ENCODE peak calls at places on chromosomes 16 and 17, in six cellular contexts. Y is PC-3, H is OCI-LY7, Z is SK-N-SH, V is GM23338, K is HCT116. C is an unnamed sample.

GRCh38 chr17:76556759-76557367 is 17.0 kb downstream of the PRCD start:
- DNase-seq in V (peak), Z (no peak), H (no peak), Y (peak), K (no peak), C (peak)

GRCh38 chr16:58462997-58463891 is 36.7 kb upstream of the NDRG4 start:
- DNase-seq in K (no peak), Z (peak), V (peak), H (no peak), Y (no peak), C (peak)

GRCh38 chr17:30992551-30992950 is 21.7 kb downstream of the RNF135 start:
- DNase-seq in H (no peak), Y (no peak), V (peak), Z (no peak), K (no peak), C (no peak)

GRCh38 chr16:12254566-12254965 is 278.0 kb downstream of the SNX29 start:
- DNase-seq in H (no peak), V (no peak), Y (no peak), Z (no peak), K (no peak), C (no peak)

GRCh38 chr16:30004811-30005242 is 6.0 kb downstream of the DOC2A start:
- DNase-seq in Z (peak), K (no peak), Y (no peak), V (no peak), H (no peak), C (no peak)

GRCh38 chr16:23469814-23470213 is 16.8 kb upstream of the COG7 start:
- DNase-seq in K (peak), V (no peak), Y (peak), Z (no peak), H (no peak), C (no peak)

GRCh38 chr17:11944587-11944986 is 52.7 kb downstream of the ZNF18 start:
- DNase-seq in K (peak), Y (peak), Z (no peak), V (no peak), H (no peak), C (no peak)

GRCh38 chr16:89491974-89492687 is 1.8 kb upstream of the ANKRD11 start:
- DNase-seq in Z (peak), V (no peak), K (no peak), H (no peak), Y (no peak), C (no peak)

GRCh38 chr16:4272114-4272954 is 489 bp downstream of the TFAP4 start:
- DNase-seq in V (peak), H (peak), Z (peak), K (no peak), Y (peak), C (peak)

GRCh38 chr16:88816736-88817535 is 5.2 kb upstream of the APRT start:
- DNase-seq in Z (no peak), H (no peak), Y (no peak), K (no peak), V (no peak), C (no peak)

GRCh38 chr16:67514382-67514828 is 14.2 kb upstream of the RIPOR1 start:
- DNase-seq in V (peak), Z (peak), Y (peak), K (peak), H (peak), C (peak)

GRCh38 chr16:72262711-72263110 is 90.8 kb upstream of the PMFBP1 start:
- DNase-seq in Z (no peak), K (no peak), V (no peak), Y (no peak), H (no peak), C (no peak)

GRCh38 chr16:87150359-87151280 is 166.6 kb downstream of the C16orf95 start:
- DNase-seq in V (no peak), Z (no peak), Y (no peak), H (no peak), K (no peak), C (no peak)

GRCh38 chr17:36036240-36036639 is 18.5 kb upstream of the CCL23 start:
- DNase-seq in H (no peak), K (no peak), Z (no peak), Y (no peak), V (no peak), C (no peak)

GRCh38 chr16:66552288-66553143 is at the start of gene CKLF:
- DNase-seq in Y (peak), V (peak), Z (peak), H (peak), K (peak), C (peak)

GRCh38 chr16:77037696-77038347 is 153.2 kb upstream of the MON1B start:
- DNase-seq in V (peak), K (no peak), H (no peak), Y (no peak), Z (no peak), C (no peak)

GRCh38 chr17:20228860-20229259 is 219.7 kb downstream of the SPECC1 start:
- DNase-seq in H (no peak), V (no peak), Y (no peak), Z (no peak), K (no peak), C (no peak)

GRCh38 chr17:74244543-74244942 is 29.5 kb upstream of the DNAI2 start:
- DNase-seq in Z (no peak), Y (no peak), K (no peak), H (no peak), V (no peak), C (no peak)

GRCh38 chr17:57987582-57988300 is at the start of gene VEZF1:
- DNase-seq in Y (peak), K (peak), V (peak), Z (peak), H (peak), C (peak)

GRCh38 chr16:58464047-58464915 is 35.7 kb upstream of the NDRG4 start:
- DNase-seq in K (no peak), Z (peak), H (no peak), Y (peak), V (peak), C (peak)

GRCh38 chr16:4372315-4372577 is 598 bp downstream of the VASN start:
- DNase-seq in K (no peak), Y (no peak), V (no peak), H (no peak), Z (no peak), C (no peak)

GRCh38 chr17:42803074-42803883 is 4.6 kb downstream of the CNTD1 start:
- DNase-seq in H (no peak), V (no peak), Z (no peak), K (no peak), Y (peak), C (no peak)

GRCh38 chr17:72362466-72363335 is 241.9 kb downstream of the SOX9 start:
- DNase-seq in V (no peak), K (no peak), Z (no peak), Y (peak), H (no peak), C (no peak)
- H3K27ac ChIP-seq in V (no peak), K (no peak), Z (peak), Y (peak), H (no peak), C (no peak)

GRCh38 chr17:61808442-61808841 is 54.9 kb downstream of the BRIP1 start:
- DNase-seq in V (no peak), H (no peak), K (no peak), Z (no peak), Y (no peak), C (no peak)

GRCh38 chr17:61806081-61806828 is 57.1 kb downstream of the BRIP1 start:
- DNase-seq in H (no peak), Z (no peak), Y (no peak), K (no peak), V (peak), C (no peak)

GRCh38 chr17:61805399-61805798 is 57.9 kb downstream of the BRIP1 start:
- DNase-seq in K (peak), Z (no peak), Y (peak), V (no peak), H (no peak), C (no peak)

GRCh38 chr17:61809816-61810392 is 53.4 kb downstream of the BRIP1 start:
- DNase-seq in Y (peak), V (no peak), Z (no peak), H (no peak), K (no peak), C (no peak)

GRCh38 chr17:61806941-61807340 is 56.4 kb downstream of the BRIP1 start:
- DNase-seq in Z (no peak), V (no peak), Y (no peak), K (no peak), H (no peak), C (no peak)
- TF ChIP-seq EZH2phosphoT487 in Z (no peak), V (no peak), Y (no peak), K (no peak), H (no peak), C (no peak)

GRCh38 chr17:81711814-81712467 is at the start of gene SLC25A10:
- DNase-seq in H (peak), Z (peak), V (peak), K (peak), Y (peak), C (peak)

GRCh38 chr17:81713556-81714411 is 1.7 kb downstream of the SLC25A10 start:
- DNase-seq in Z (peak), Y (peak), V (no peak), K (no peak), H (no peak), C (peak)

GRCh38 chr17:81710514-81711308 is 1.4 kb upstream of the SLC25A10 start:
- DNase-seq in V (no peak), K (no peak), H (peak), Z (no peak), Y (peak), C (peak)

GRCh38 chr17:81713004-81713555 is 996 bp downstream of the SLC25A10 start:
- DNase-seq in Y (peak), H (no peak), K (no peak), Z (peak), V (no peak), C (no peak)

DNA sequence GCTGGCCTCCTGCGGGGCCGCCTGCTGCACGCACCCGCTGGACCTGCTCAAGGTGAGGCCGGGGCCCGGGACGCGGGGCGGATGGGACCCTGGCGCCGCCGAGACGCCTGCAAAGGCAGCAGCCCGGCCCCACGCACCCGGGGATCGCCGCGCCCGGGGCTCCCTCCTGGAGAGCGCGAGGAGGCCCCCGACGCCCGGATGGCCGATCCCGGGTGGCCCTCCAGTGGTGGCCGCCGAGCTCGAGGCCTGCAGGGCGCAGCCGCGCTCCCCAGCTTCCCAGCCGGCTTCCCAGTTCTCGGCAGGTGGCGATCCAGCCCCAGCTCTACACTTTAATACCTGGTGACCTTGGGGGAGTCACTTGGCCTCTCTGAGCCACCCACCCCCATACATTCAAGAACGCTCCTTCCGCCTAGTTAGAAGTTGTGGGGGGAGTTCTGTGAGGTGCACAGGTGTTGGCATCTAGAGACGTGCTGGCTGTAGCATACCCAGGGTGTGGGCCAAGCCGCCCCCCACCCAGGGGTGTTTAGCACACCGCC is 452 bp downstream of the SLC25A10 start:
- DNase-seq in K (no peak), H (peak), Y (peak), Z (peak), V (no peak), C (peak)
- TF ChIP-seq CTCF in K (no peak), H (peak), Y (no peak), Z (peak), V (no peak), C (peak)

DNA sequence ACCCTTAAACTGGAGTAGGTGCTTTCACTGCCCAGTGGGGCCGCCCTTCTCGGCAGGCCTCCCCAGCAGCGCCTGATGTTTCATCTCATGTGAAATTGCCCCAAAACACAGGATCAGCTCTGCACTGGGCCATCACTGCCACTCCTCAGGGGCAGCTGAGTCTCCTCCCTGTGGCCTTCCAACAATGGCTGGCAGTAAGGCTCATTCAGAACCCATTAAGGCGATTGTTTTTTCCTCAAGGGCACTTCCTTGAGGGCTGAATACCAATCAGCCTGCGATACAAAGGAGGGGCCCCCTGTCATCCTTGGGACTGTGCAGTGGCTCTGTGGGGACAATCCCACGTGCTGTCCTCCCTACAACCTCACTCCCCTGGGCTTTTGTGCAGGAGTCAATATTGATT is 47.6 kb downstream of the XYLT1 start:
- DNase-seq in V (peak), K (no peak), Y (no peak), Z (no peak), H (no peak), C (peak)
- H3K27ac ChIP-seq in V (peak), K (no peak), Y (no peak), Z (no peak), H (no peak), C (no peak)

C was measured in neural progenitor cell.